ENCODE peak calls at places on chromosomes 12 and 14, in eight cellular contexts. L is NCI-H524; B is NCI-H526 treated with DMSO at 0.1 percent for 48 hours; I is CD8-positive, alpha-beta memory T cell; E is lower leg skin; Z is germinal center; Y is keratinocyte; K is activated naive CD8-positive, alpha-beta T cell treated with anti-CD3 and anti-CD28 coated beads, Interleukin-2, amount 50 U/mL, for 24 hours. T is an unnamed sample.

GRCh38 chr14:48973136-48973535 is 613.0 kb downstream of the RPS29 start:
- DNase-seq in L (no peak), B (no peak), I (no peak), E (no peak), Z (no peak), Y (no peak), K (no peak), T (no peak)

GRCh38 chr14:90599748-90600507 is 203.1 kb downstream of the CALM1 start:
- DNase-seq in L (peak), B (no peak), I (no peak), E (no peak), Z (no peak), Y (no peak), K (no peak), T (no peak)

GRCh38 chr14:29197557-29197956 is 431.0 kb downstream of the FOXG1 start:
- DNase-seq in L (no peak), B (no peak), I (no peak), E (no peak), Z (no peak), Y (no peak), K (no peak), T (no peak)

GRCh38 chr12:6943719-6944380 is at the start of the genes C12orf57 and RNU7-1:
- DNase-seq in L (peak), B (peak), I (peak), E (no peak), Z (peak), Y (no peak), K (peak), T (peak)

GRCh38 chr12:111446044-111446581 is 40.4 kb downstream of the SH2B3 start:
- DNase-seq in L (peak), B (no peak), I (no peak), E (no peak), Z (no peak), Y (no peak), K (no peak), T (no peak)

GRCh38 chr12:52713960-52714886 is 10.9 kb upstream of the KRT77 start:
- DNase-seq in L (no peak), B (no peak), I (peak), E (no peak), Z (no peak), Y (no peak), K (peak), T (no peak)

GRCh38 chr12:28958553-28959195 is 190.4 kb upstream of the FAR2 start:
- DNase-seq in L (no peak), B (no peak), I (no peak), E (no peak), Z (no peak), Y (no peak), K (no peak), T (no peak)

GRCh38 chr14:99853206-99853605 is 60.0 kb downstream of the EML1 start:
- DNase-seq in L (no peak), B (no peak), I (no peak), E (no peak), Z (peak), Y (no peak), K (no peak), T (no peak)

GRCh38 chr14:69760810-69761209 is 6.1 kb upstream of the SRSF5 start:
- DNase-seq in L (no peak), B (no peak), I (no peak), E (no peak), Z (no peak), Y (no peak), K (no peak), T (no peak)

GRCh38 chr12:28164644-28165313 is 25.5 kb upstream of the CCDC91 start:
- DNase-seq in L (no peak), B (no peak), I (no peak), E (no peak), Z (no peak), Y (no peak), K (no peak), T (no peak)

GRCh38 chr12:2891240-2892053 is 756 bp downstream of the TULP3 start:
- DNase-seq in L (no peak), B (peak), I (no peak), E (peak), Z (peak), Y (no peak), K (peak), T (peak)

GRCh38 chr14:88189040-88189839 is 133.8 kb downstream of the KCNK10 start:
- DNase-seq in L (peak), B (peak), I (peak), E (peak), Z (peak), Y (peak), K (peak), T (no peak)

GRCh38 chr12:102468261-102468940 is 12.0 kb downstream of the IGF1 start:
- DNase-seq in L (no peak), B (no peak), I (no peak), E (no peak), Z (no peak), Y (no peak), K (no peak), T (no peak)

GRCh38 chr14:20184181-20184580 is 6.5 kb upstream of the OR11G2 start:
- DNase-seq in L (no peak), B (no peak), I (no peak), E (no peak), Z (no peak), Y (no peak), K (no peak), T (no peak)

GRCh38 chr14:23057757-23058653 is 685 bp upstream of the CDH24 start:
- DNase-seq in L (no peak), B (no peak), I (peak), E (peak), Z (peak), Y (no peak), K (peak), T (peak)

GRCh38 chr12:104505095-104505819 is 48.5 kb downstream of the CHST11 start:
- DNase-seq in L (no peak), B (peak), I (no peak), E (no peak), Z (peak), Y (no peak), K (no peak), T (no peak)

GRCh38 chr14:78758333-78758732 is 588.2 kb downstream of the NRXN3 start:
- DNase-seq in L (peak), B (peak), I (no peak), E (no peak), Z (peak), Y (no peak), K (no peak), T (no peak)